ENCODE peak calls at places on chromosome 4, in six cellular contexts. H, Q, F, Z, T and L are unnamed samples. For H3K27me3 and H3K9me3, the result is how much of the 10 kb centered on the place peaks cover.

GRCh38 chr4:8639021-8639420 is 46.5 kb downstream of the CPZ start:
- DNase-seq in H (no peak), Q (no peak), F (peak), Z (no peak), T (no peak), L (no peak)

GRCh38 chr4:155094421-155094820 is 114.0 kb upstream of the NPY2R start:
- DNase-seq in H (no peak), Q (no peak), F (no peak), Z (no peak), T (no peak), L (no peak)

GRCh38 chr4:154989511-154989910 is 208.4 kb downstream of the RBM46 start:
- DNase-seq in H (no peak), Q (no peak), F (no peak), Z (no peak), T (no peak), L (no peak)

GRCh38 chr4:52051213-52051614 is at the start of gene SPATA18:
- DNase-seq in H (peak), Q (no peak), F (peak), Z (no peak), T (peak), L (peak)

GRCh38 chr4:7785017-7785416 is 154.6 kb downstream of the AFAP1 start:
- DNase-seq in H (no peak), Q (no peak), F (no peak), Z (no peak), T (no peak), L (peak)

GRCh38 chr4:116881077-116881476 is 204.3 kb downstream of the TRAM1L1 start:
- DNase-seq in H (no peak), Q (no peak), F (no peak), Z (no peak), T (no peak), L (no peak)

GRCh38 chr4:98938386-98938785 is 9.5 kb upstream of the EIF4E start:
- DNase-seq in H (no peak), Q (peak), F (no peak), Z (no peak), T (no peak), L (peak)

GRCh38 chr4:7766661-7767345 is 172.9 kb downstream of the AFAP1 start:
- DNase-seq in H (no peak), Q (no peak), F (peak), Z (no peak), T (no peak), L (no peak)

GRCh38 chr4:170012629-170012958 is 13.6 kb downstream of the MFAP3L start:
- DNase-seq in H (no peak), Q (no peak), F (no peak), Z (no peak), T (no peak), L (no peak)

GRCh38 chr4:24659241-24659961 is 75.0 kb upstream of the DHX15 start:
- DNase-seq in H (no peak), Q (peak), F (no peak), Z (no peak), T (no peak), L (no peak)

GRCh38 chr4:164931551-164932324 is 45.7 kb downstream of the TRIM61 start:
- DNase-seq in H (no peak), Q (no peak), F (no peak), Z (no peak), T (no peak), L (no peak)

GRCh38 chr4:128574706-128575105 is 234.8 kb upstream of the JADE1 start:
- DNase-seq in H (peak), Q (peak), F (peak), Z (no peak), T (peak), L (peak)

GRCh38 chr4:73603854-73604584 is 16.2 kb downstream of the RASSF6 start:
- DNase-seq in H (no peak), Q (no peak), F (no peak), Z (no peak), T (no peak), L (no peak)

GRCh38 chr4:81164623-81165416 is 50.2 kb downstream of the PRKG2 start:
- DNase-seq in H (no peak), Q (peak), F (no peak), Z (no peak), T (no peak), L (peak)

GRCh38 chr4:3712112-3712805 is 53.9 kb upstream of the ADRA2C start:
- DNase-seq in H (no peak), Q (no peak), F (peak), Z (no peak), T (no peak), L (no peak)
- H3K27me3 ChIP-seq in H (under half), Q (under half), F (under half), Z (under half), T (under half), L (under half)

GRCh38 chr4:68278045-68278444 is 32.6 kb upstream of the TMPRSS11B start:
- DNase-seq in H (no peak), Q (no peak), F (no peak), Z (no peak), T (no peak), L (no peak)

GRCh38 chr4:68267433-68267944 is 22.0 kb upstream of the TMPRSS11B start:
- DNase-seq in H (no peak), Q (peak), F (no peak), Z (no peak), T (no peak), L (no peak)

GRCh38 chr4:68271851-68272756 is 26.6 kb upstream of the TMPRSS11B start:
- DNase-seq in H (peak), Q (peak), F (no peak), Z (no peak), T (peak), L (peak)

DNA sequence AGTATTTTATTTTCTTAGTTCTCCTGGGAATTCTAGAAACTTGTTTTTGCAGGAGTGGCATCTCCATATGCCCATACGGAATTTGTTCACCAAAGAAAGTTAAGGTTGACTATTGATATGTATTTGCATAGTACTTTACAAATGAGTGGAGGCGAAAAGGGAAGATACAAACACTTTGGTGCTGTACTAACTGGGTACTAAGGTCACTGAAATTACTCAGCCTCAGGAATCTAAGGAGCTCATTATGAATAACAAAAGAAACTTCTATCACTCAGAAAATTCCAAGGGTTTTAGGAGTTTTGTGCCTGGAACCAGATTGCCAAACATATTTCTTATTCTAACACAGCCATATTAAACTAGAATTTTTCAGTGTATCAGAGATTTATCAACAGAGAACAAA is 27.4 kb upstream of the TMPRSS11B start:
- DNase-seq in H (no peak), Q (no peak), F (no peak), Z (no peak), T (no peak), L (no peak)
- H3K9me3 ChIP-seq in H (under half), Q (under half), F (under half), Z (under half), T (under half), L (under half)

DNA sequence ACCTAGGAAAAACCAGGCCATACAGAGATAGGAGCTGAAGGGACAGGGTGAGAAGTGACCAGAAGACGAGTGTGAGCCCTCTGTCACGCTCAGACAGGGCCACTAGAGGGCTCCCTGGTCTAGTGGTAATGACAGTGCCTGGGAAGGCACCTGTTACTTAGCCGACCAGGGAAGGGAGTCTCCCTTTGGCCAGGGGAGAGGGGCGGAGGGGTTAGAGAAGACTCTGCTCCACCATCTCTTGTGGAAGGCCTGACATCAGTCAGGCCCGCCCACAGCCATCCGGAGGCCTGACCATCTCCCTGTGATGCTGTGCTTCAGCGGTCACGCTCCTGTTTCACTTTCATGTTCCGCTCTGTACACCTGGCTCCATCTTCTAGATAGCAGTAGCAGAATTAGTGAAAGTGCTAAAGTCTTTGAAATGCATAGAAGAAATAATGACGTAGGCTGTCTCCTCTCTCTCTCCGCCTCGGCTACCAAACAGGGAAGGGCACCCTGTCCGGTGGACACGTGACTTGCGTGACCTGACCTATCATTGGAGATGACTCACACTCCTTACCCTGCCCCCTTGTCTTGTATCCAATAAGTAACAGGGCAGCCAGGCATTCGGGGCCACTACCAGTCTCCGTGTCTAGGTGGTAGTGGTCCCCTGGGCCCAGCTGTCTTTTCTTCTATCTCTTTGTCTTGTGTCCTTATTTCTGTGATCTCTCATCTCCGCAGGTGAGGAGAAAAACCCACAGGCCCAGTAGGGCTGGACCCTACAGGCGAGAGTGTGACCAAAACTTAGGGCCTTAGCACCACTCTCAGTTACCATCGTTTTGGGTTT is 26.7 kb downstream of the HTT-AS start:
- DNase-seq in H (peak), Q (peak), F (peak), Z (peak), T (peak), L (no peak)
- H3K4me3 ChIP-seq in H (peak), Q (no peak), F (peak), Z (peak), T (no peak), L (no peak)

DNA sequence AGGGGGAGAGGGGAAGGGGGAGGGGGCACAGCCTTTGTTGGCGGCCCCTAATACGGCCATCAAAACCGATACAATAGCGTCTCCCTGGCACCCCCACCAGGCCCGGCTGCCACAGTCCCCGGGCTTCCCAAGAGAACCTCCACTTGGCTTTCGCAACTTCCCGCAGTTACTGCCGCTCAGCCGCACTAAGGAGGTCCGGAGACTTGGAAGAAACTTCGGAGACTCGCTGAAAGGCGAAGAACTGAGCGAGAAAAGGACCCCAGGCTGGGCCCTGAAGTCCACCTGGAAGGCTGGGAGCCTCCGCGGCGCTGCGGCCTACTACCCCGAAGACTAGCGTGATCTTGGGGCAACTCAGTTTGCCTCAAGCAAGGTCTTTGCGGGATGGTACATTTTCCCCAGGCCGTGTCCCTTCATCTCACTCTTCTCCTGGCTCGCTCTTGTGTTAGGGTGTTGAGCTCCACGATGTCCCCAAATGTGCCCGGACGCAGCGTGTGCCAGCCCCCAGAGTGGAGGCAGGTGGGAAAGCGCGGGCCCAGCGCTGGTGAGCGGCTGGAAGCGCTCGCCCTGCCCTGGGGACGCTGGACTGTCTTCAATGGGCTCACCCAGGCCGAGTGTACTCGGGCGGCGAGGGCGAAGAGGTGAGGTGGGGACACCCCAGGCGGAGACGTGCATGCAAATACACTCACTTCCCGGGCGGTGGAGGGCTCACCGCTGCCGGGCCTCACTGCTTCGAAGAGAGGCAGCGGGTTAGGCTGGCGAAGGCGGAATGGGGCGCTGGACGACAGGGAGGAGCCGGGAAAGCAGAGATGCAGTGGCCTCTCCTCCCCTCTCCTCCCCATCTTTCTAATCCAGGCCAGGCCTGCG is 2.5 kb downstream of the NKX6-1 start:
- DNase-seq in H (no peak), Q (no peak), F (no peak), Z (no peak), T (no peak), L (peak)
- H3K27me3 ChIP-seq in H (under half), Q (half or more), F (half or more), Z (under half), T (half or more), L (under half)

GRCh38 chr4:58225460-58225859 is 1115.3 kb upstream of the IGFBP7 start:
- DNase-seq in H (no peak), Q (no peak), F (no peak), Z (no peak), T (no peak), L (no peak)
- H3K9me3 ChIP-seq in H (under half), Q (under half), F (under half), Z (under half), T (under half), L (under half)

GRCh38 chr4:87973283-87974169 is 2.0 kb upstream of the SPP1 start:
- DNase-seq in H (peak), Q (peak), F (peak), Z (no peak), T (no peak), L (peak)
- H3K4me3 ChIP-seq in H (no peak), Q (no peak), F (peak), Z (no peak), T (no peak), L (no peak)

GRCh38 chr4:168163106-168163505 is 70.8 kb downstream of the ANXA10 start:
- DNase-seq in H (no peak), Q (no peak), F (no peak), Z (no peak), T (no peak), L (no peak)
- H3K27me3 ChIP-seq in H (under half), Q (under half), F (under half), Z (under half), T (under half), L (under half)

GRCh38 chr4:236028-236427 is 69.2 kb downstream of the ZNF732 start:
- DNase-seq in H (no peak), Q (no peak), F (no peak), Z (no peak), T (no peak), L (no peak)

GRCh38 chr4:234178-234577 is 71.1 kb downstream of the ZNF732 start:
- DNase-seq in H (no peak), Q (no peak), F (no peak), Z (no peak), T (no peak), L (no peak)
- H3K9me3 ChIP-seq in H (under half), Q (under half), F (under half), Z (under half), T (under half), L (under half)

DNA sequence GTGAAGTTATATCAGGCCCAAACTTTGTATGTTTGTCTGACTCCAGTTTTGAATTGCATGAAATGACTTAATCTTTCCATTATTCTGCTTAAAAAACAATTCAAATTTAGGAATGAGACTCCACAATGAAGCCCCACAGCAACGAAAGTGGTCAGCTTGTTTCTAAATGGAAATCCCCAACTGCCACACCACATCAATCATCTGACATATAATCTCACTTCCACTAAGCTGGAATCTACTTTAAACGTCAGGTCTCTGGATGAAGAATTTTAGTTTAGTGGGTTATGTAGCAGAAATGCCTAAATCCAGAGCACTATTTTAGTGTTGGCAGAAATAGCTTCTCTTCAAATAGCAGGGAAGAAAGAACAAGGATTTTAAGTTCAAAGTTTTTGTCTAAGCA is 1.8 kb upstream of the BMP2K start:
- DNase-seq in H (no peak), Q (no peak), F (no peak), Z (no peak), T (no peak), L (no peak)
- H3K4me3 ChIP-seq in H (no peak), Q (no peak), F (no peak), Z (no peak), T (no peak), L (no peak)

GRCh38 chr4:4764506-4764905 is 95.0 kb upstream of the MSX1 start:
- DNase-seq in H (no peak), Q (no peak), F (no peak), Z (no peak), T (no peak), L (no peak)
- H3K27me3 ChIP-seq in H (under half), Q (under half), F (under half), Z (under half), T (under half), L (under half)